ENCODE peak calls at places on chromosomes 1 and 21, in four cellular contexts. N is neuronal stem cell, Y is IMR-90, I is esophagus muscularis mucosa. H is an unnamed sample.
A peak's percentile ranks its signal among the peaks of the same experiment; 100 is the strongest.

GRCh38 chr1:63797056-63797726 is 23.4 kb downstream of the ROR1 start:
- DNase-seq in N (no peak), Y (no peak), I (peak; percentile 85), H (no peak)

GRCh38 chr1:39895096-39895495 is 6.6 kb downstream of the MYCL start:
- DNase-seq in N (no peak), Y (no peak), I (no peak), H (no peak)

GRCh38 chr21:42153046-42153685 is 65.8 kb upstream of the ABCG1 start:
- DNase-seq in N (no peak), Y (no peak), I (no peak), H (no peak)

GRCh38 chr1:228243093-228243492 is 35.2 kb downstream of the OBSCN start:
- DNase-seq in N (no peak), Y (no peak), I (peak; percentile 83), H (no peak)

GRCh38 chr1:74729741-74730478 is 2.9 kb downstream of the CRYZ start:
- DNase-seq in N (no peak), Y (peak; percentile 78), I (no peak), H (no peak)

GRCh38 chr1:160748877-160749269 is 9.8 kb downstream of the SLAMF7 start:
- DNase-seq in N (no peak), Y (no peak), I (no peak), H (no peak)

GRCh38 chr1:58465825-58466617 is 80.5 kb downstream of the OMA1 start:
- DNase-seq in N (no peak), Y (no peak), I (peak; percentile 55), H (no peak)

GRCh38 chr1:97565886-97566285 is 354.9 kb downstream of the DPYD start:
- DNase-seq in N (no peak), Y (no peak), I (no peak), H (no peak)

GRCh38 chr1:150546294-150546937 is 2.8 kb upstream of the ADAMTSL4 start:
- DNase-seq in N (no peak), Y (no peak), I (no peak), H (no peak)

GRCh38 chr1:167554028-167554779 is 642 bp upstream of the CREG1 start:
- DNase-seq in N (no peak), Y (no peak), I (no peak), H (no peak)

GRCh38 chr1:10726355-10726754 is 70.1 kb downstream of the CASZ1 start:
- DNase-seq in N (no peak), Y (no peak), I (no peak), H (no peak)

GRCh38 chr1:1166642-1167415 is 6.9 kb upstream of the TTLL10 start:
- DNase-seq in N (no peak), Y (no peak), I (no peak), H (no peak)

GRCh38 chr1:231070758-231071443 is 30.8 kb upstream of the FAM89A start:
- DNase-seq in N (no peak), Y (no peak), I (no peak), H (no peak)

GRCh38 chr1:230626274-230626673 is 16.0 kb upstream of the COG2 start:
- DNase-seq in N (no peak), Y (no peak), I (no peak), H (no peak)

GRCh38 chr1:33364578-33364945 is 43.7 kb upstream of the A3GALT2 start:
- DNase-seq in N (no peak), Y (no peak), I (no peak), H (no peak)

GRCh38 chr1:163528710-163529348 is 207.1 kb downstream of the NUF2 start:
- DNase-seq in N (no peak), Y (peak; percentile 15), I (no peak), H (no peak)

GRCh38 chr1:232602622-232603021 is 27.3 kb downstream of the SIPA1L2 start:
- DNase-seq in N (no peak), Y (no peak), I (no peak), H (no peak)

GRCh38 chr21:42583150-42583991 is 69.7 kb downstream of the SLC37A1 start:
- DNase-seq in N (no peak), Y (no peak), I (no peak), H (no peak)

GRCh38 chr1:44089371-44090070 is 29.1 kb upstream of the KLF17 start:
- DNase-seq in N (no peak), Y (no peak), I (no peak), H (no peak)

GRCh38 chr1:98210064-98210463 is 289.2 kb upstream of the DPYD start:
- DNase-seq in N (peak; percentile 48), Y (peak; percentile 96), I (no peak), H (peak; percentile 78)

GRCh38 chr1:23742670-23743286 is 493 bp upstream of the ELOA start:
- DNase-seq in N (no peak), Y (no peak), I (no peak), H (no peak)

GRCh38 chr1:215132156-215132555 is 49.6 kb downstream of the KCNK2 start:
- DNase-seq in N (no peak), Y (peak; percentile 53), I (no peak), H (no peak)

GRCh38 chr1:19730793-19731192 is 66.1 kb downstream of the HTR6 start:
- DNase-seq in N (peak; percentile 29), Y (no peak), I (no peak), H (no peak)

GRCh38 chr1:232893481-232894313 is 56.7 kb upstream of the NTPCR start:
- DNase-seq in N (no peak), Y (no peak), I (no peak), H (no peak)

GRCh38 chr1:108643492-108644333 is 17.2 kb downstream of the HENMT1 start:
- DNase-seq in N (peak; percentile 17), Y (peak; percentile 78), I (no peak), H (peak; percentile 62)

GRCh38 chr1:30887485-30888315 is 20.9 kb downstream of the SDC3 start:
- DNase-seq in N (no peak), Y (peak; percentile 73), I (no peak), H (peak; percentile 10)

GRCh38 chr1:201468844-201469644 is at the start of gene PHLDA3:
- DNase-seq in N (peak; percentile 80), Y (peak; percentile 93), I (peak; percentile 96), H (peak; percentile 85)

GRCh38 chr1:206583461-206584264 is 28.6 kb downstream of the EIF2D start:
- DNase-seq in N (peak; percentile 73), Y (peak; percentile 65), I (peak; percentile 94), H (peak; percentile 29)

GRCh38 chr1:233240367-233240766 is 55.2 kb downstream of the PCNX2 start:
- DNase-seq in N (no peak), Y (peak; percentile 39), I (no peak), H (no peak)

GRCh38 chr1:172089768-172090510 is 248.6 kb downstream of the DNM3 start:
- DNase-seq in N (peak; percentile 14), Y (peak; percentile 40), I (no peak), H (no peak)

DNA sequence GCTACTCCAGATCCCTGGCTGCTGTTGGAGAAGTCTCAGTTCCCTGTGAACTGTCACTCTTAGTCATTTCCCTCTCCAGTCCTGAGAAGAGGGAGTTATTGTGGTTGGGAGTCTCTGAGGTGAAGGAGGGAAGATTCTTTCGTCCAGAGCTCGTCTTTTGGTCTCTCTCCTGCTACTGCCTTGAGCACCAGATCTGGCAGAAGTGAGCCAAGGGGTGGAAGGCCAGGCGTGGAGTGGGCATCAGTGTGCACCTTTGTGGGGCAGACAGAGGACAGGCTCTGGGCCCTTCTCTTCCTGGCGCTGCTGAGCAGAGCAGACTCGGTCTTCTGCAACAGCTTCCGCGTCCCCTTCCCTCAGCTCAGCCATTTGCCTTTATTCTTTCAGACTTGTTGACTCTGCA is 19.1 kb downstream of the CLCN6 start:
- DNase-seq in N (no peak), Y (no peak), I (no peak), H (no peak)
- H3K27me3 ChIP-seq in N (no peaks in the 10 kb centered on the region), Y (no peaks in the 10 kb centered on the region), I (no peaks in the 10 kb centered on the region), H (no peaks in the 10 kb centered on the region)

GRCh38 chr1:22188914-22189313 is 46.0 kb upstream of the WNT4 start:
- DNase-seq in N (no peak), Y (no peak), I (no peak), H (no peak)
- H3K27ac ChIP-seq in N (no peak overlapping the region), Y (no peak overlapping the region), I (no peak overlapping the region), H (no peak overlapping the region)

DNA sequence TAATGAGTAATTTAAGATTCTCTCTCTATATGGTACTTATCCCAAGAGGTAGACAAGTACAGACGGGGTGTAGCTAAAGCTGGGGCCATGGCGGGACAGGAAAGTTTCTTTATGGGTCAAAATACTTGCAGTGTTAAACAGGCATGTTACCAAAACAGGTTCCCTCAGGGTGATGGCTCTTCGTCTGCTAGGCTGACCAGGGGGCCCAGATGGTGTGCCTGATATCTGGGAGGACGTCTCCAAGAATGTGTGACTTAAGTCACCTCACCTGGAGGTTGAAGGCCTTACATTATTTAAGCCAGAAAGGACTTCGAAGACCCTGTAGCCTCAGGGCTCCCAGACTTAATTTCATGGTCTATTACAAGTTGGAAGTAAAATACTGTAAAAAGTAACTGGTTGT is 52.7 kb upstream of the FMOD start:
- DNase-seq in N (no peak), Y (no peak), I (peak; percentile 87), H (no peak)
- H3K27me3 ChIP-seq in N (peaks cover 10% of the 10 kb centered on the region), Y (no peaks in the 10 kb centered on the region), I (no peaks in the 10 kb centered on the region), H (no peaks in the 10 kb centered on the region)

GRCh38 chr1:212410231-212410825 is 4.4 kb downstream of the PACC1 start:
- DNase-seq in N (no peak), Y (no peak), I (no peak), H (no peak)
- H3K27ac ChIP-seq in N (no peak overlapping the region), Y (no peak overlapping the region), I (no peak overlapping the region), H (no peak overlapping the region)

GRCh38 chr1:234751678-234752077 is 141.7 kb upstream of the IRF2BP2 start:
- DNase-seq in N (no peak), Y (no peak), I (no peak), H (no peak)
- H3K27me3 ChIP-seq in N (no peaks in the 10 kb centered on the region), Y (no peaks in the 10 kb centered on the region), I (no peaks in the 10 kb centered on the region), H (no peaks in the 10 kb centered on the region)

DNA sequence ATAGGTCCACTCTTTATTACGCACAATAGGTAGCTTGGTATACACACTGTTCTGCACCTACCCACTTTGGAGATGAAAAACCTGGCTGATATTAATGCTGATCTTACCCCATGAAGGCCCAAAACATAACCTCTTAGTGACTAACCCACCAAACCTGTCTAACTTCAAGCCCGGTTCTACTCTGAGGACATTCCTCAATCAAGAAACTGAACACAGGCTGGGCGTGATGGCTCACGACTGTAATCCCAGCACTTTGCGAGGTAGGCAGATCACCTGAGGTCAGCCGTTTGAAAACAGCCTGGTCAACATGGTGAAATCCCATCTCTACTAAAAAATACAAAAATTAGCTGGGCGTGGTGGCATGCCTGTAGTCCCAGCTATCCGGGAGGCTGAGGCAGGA is 50.5 kb downstream of the EYA3 start:
- DNase-seq in N (no peak), Y (no peak), I (no peak), H (no peak)
- H3K27ac ChIP-seq in N (no peak overlapping the region), Y (no peak overlapping the region), I (no peak overlapping the region), H (no peak overlapping the region)

GRCh38 chr1:17853241-17853640 is 98.1 kb downstream of the ACTL8 start:
- DNase-seq in N (no peak), Y (no peak), I (no peak), H (no peak)

GRCh38 chr1:17849216-17849615 is 94.1 kb downstream of the ACTL8 start:
- DNase-seq in N (no peak), Y (peak; percentile 25), I (no peak), H (no peak)

GRCh38 chr1:17852383-17852782 is 97.2 kb downstream of the ACTL8 start:
- DNase-seq in N (no peak), Y (no peak), I (no peak), H (no peak)

GRCh38 chr1:17845583-17845982 is 90.5 kb downstream of the ACTL8 start:
- DNase-seq in N (no peak), Y (no peak), I (no peak), H (no peak)

GRCh38 chr1:17851075-17851474 is 95.9 kb downstream of the ACTL8 start:
- DNase-seq in N (no peak), Y (no peak), I (no peak), H (no peak)
- H3K27me3 ChIP-seq in N (peaks cover 14% of the 10 kb centered on the region), Y (peaks cover 11% of the 10 kb centered on the region), I (no peaks in the 10 kb centered on the region), H (peaks cover 8% of the 10 kb centered on the region)

GRCh38 chr1:41495171-41495948 is 10.9 kb upstream of the EDN2 start:
- DNase-seq in N (no peak), Y (peak; percentile 21), I (no peak), H (no peak)
- H3K27ac ChIP-seq in N (no peak overlapping the region), Y (peak overlapping the region; percentile 56), I (peak overlapping the region; percentile 91), H (peak overlapping the region; percentile 57)

H was measured in AG04450.